ENCODE peak calls at places on chromosomes 3 and 15, in five cellular contexts. A is HCT116, Q is K562, K is HepG2, S is SK-N-SH. O is an unnamed sample.

GRCh38 chr3:155286745-155287144 is 6.7 kb downstream of the STRIT1 start:
- DNase-seq in A (no peak), Q (no peak), K (no peak), S (no peak), O (no peak)

GRCh38 chr15:38414351-38414750 is 39.6 kb upstream of the FAM98B start:
- DNase-seq in A (peak; percentile 23), Q (peak; percentile 14), K (peak; percentile 30), S (peak; percentile 54), O (peak; percentile 50)

GRCh38 chr3:132326251-132326650 is 9.0 kb downstream of the ACP3 start:
- DNase-seq in A (no peak), Q (no peak), K (no peak), S (no peak), O (no peak)

GRCh38 chr3:9069971-9070370 is 106.7 kb upstream of the RAD18 start:
- DNase-seq in A (no peak), Q (no peak), K (no peak), S (no peak), O (no peak)

GRCh38 chr3:141083831-141084624 is 32.9 kb downstream of the SPSB4 start:
- DNase-seq in A (no peak), Q (no peak), K (no peak), S (peak; percentile 51), O (no peak)

GRCh38 chr3:145017959-145018358 is 1046.3 kb downstream of the DIPK2A start:
- DNase-seq in A (no peak), Q (no peak), K (no peak), S (no peak), O (no peak)

GRCh38 chr3:134381048-134381447 is 6.8 kb upstream of the AMOTL2 start:
- DNase-seq in A (no peak), Q (no peak), K (no peak), S (no peak), O (no peak)

GRCh38 chr15:28989896-28990295 is 104.1 kb downstream of the APBA2 start:
- DNase-seq in A (no peak), Q (no peak), K (no peak), S (no peak), O (no peak)

GRCh38 chr3:126548556-126549466 is 9.9 kb downstream of the C3orf22 start:
- DNase-seq in A (no peak), Q (no peak), K (no peak), S (peak; percentile 27), O (no peak)

GRCh38 chr15:39613861-39614260 is 33.0 kb downstream of the THBS1 start:
- DNase-seq in A (no peak), Q (no peak), K (no peak), S (no peak), O (no peak)

GRCh38 chr15:48415036-48415886 is 84.0 kb downstream of the DUT start:
- DNase-seq in A (no peak), Q (no peak), K (peak; percentile 33), S (no peak), O (no peak)

GRCh38 chr3:101042996-101043686 is 49.9 kb upstream of the ABI3BP start:
- DNase-seq in A (no peak), Q (no peak), K (no peak), S (no peak), O (no peak)

GRCh38 chr3:8052599-8053185 is 448.9 kb upstream of the LMCD1 start:
- DNase-seq in A (no peak), Q (no peak), K (no peak), S (no peak), O (no peak)

GRCh38 chr15:101528108-101528916 is 38.8 kb upstream of the PCSK6 start:
- DNase-seq in A (no peak), Q (no peak), K (peak; percentile 97), S (no peak), O (peak; percentile 33)

GRCh38 chr15:40787991-40788390 is 18.2 kb downstream of the C15orf62 start:
- DNase-seq in A (no peak), Q (no peak), K (no peak), S (no peak), O (no peak)

GRCh38 chr3:15040844-15041243 is 24.3 kb downstream of the MRPS25 start:
- DNase-seq in A (no peak), Q (peak; percentile 54), K (no peak), S (no peak), O (no peak)

GRCh38 chr15:45376300-45376928 is 1.9 kb downstream of the GATM start:
- DNase-seq in A (no peak), Q (no peak), K (no peak), S (no peak), O (no peak)

GRCh38 chr15:42549052-42549491 is 434 bp downstream of the HAUS2 start:
- DNase-seq in A (no peak), Q (no peak), K (peak; percentile 12), S (peak; percentile 73), O (no peak)

GRCh38 chr3:10192953-10193691 is 28.4 kb downstream of the IRAK2 start:
- DNase-seq in A (no peak), Q (peak; percentile 53), K (peak; percentile 28), S (peak; percentile 39), O (no peak)

GRCh38 chr3:159762981-159763465 is 225.6 kb upstream of the IL12A start:
- DNase-seq in A (no peak), Q (peak; percentile 11), K (no peak), S (peak; percentile 52), O (no peak)

GRCh38 chr3:172317984-172318383 is 130.3 kb downstream of the GHSR start:
- DNase-seq in A (peak; percentile 46), Q (no peak), K (no peak), S (peak; percentile 53), O (no peak)

GRCh38 chr3:50627407-50628051 is 10.6 kb downstream of the MAPKAPK3 start:
- DNase-seq in A (peak; percentile 88), Q (peak; percentile 25), K (no peak), S (peak; percentile 49), O (no peak)

GRCh38 chr3:99534951-99535704 is 103.3 kb upstream of the COL8A1 start:
- DNase-seq in A (no peak), Q (no peak), K (no peak), S (no peak), O (no peak)

GRCh38 chr15:44596511-44597010 is 59.6 kb downstream of the EIF3J start:
- DNase-seq in A (no peak), Q (no peak), K (no peak), S (no peak), O (no peak)

GRCh38 chr3:13583251-13584180 is 34.6 kb downstream of the FBLN2 start:
- DNase-seq in A (no peak), Q (no peak), K (no peak), S (no peak), O (no peak)
- TF ChIP-seq JUND in A (no peak), Q (no peak), K (no peak), S (no peak), O (no peak)

GRCh38 chr15:25860885-25861866 is 2.0 kb downstream of the ATP10A start:
- DNase-seq in A (no peak), Q (no peak), K (no peak), S (no peak), O (no peak)

GRCh38 chr15:25862469-25863066 is 559 bp downstream of the ATP10A start:
- DNase-seq in A (no peak), Q (no peak), K (no peak), S (no peak), O (peak; percentile 68)

GRCh38 chr15:25863968-25864580 is 947 bp upstream of the ATP10A start:
- DNase-seq in A (no peak), Q (no peak), K (no peak), S (no peak), O (no peak)

GRCh38 chr15:25863067-25863967 is at the start of gene ATP10A:
- DNase-seq in A (no peak), Q (no peak), K (no peak), S (peak; percentile 56), O (peak; percentile 73)

DNA sequence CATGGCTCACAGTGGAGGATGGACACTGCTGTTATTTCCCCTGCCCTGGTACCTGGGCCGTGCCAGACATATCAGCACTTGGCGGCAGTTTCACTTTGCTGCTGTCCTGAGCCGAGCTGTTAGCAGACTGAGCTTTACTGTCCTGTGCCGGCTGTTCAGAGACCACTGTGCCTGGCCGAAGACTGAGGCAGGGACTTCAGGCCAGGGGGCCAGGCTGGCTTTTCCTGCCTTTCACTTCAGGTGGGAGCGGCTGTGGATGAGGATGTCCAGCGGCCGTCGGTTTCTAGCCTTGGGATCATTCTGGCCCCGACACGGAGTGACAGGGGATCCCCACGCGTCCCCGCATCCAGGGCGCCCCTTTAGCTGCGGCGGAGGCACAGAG is 1.0 kb downstream of the ATP10A start:
- DNase-seq in A (no peak), Q (no peak), K (no peak), S (no peak), O (no peak)
- TF ChIP-seq POLR2AphosphoS5 in A (no peak), Q (no peak), K (no peak), S (no peak), O (no peak)

DNA sequence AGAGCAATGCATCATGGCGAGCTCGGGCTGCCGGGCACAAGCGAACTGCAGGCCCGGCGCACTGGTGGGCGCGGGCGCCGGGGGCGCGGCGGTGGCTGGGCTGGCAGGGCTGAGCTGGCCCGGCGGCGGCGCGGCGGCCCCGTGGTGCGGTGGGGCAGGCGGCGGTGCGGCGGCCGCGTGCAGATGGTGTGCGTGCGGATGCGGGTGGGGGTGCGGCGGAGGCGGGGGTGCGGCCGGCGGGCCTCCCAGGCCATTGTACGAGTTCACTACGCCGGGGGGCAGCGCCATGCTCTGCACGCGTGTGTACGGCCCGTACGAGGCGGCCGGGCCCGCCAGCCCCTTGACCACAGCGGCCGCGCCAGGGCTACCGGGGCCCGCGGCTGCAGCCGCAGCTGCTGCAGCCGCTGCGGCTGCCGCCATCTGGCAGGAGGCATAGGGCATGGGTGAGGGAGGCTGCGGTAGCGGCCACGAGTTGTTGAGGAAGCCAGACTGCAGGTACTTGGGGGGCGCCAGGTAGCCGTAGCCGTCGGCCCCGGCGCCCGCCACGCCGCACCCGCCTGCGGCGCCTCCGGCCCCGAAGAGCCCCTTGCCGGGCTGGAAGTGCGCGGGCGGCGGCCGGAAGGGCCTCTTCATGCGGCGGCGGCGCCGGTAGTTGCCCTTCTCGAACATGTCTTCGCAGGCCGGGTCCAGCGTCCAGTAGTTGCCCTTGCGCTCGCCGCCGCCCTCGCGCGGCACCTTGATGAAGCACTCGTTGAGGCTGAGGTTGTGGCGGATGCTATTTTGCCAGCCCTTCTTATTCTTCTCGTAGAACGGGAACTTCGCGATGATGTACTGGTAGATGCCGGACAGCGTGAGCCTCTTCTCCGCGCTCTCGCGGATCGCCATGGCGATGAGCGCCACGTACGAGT is 1.0 kb downstream of the FOXL2 start:
- DNase-seq in A (no peak), Q (peak; percentile 57), K (no peak), S (peak; percentile 79), O (peak; percentile 75)
- TF ChIP-seq JUND in A (no peak), Q (no peak), K (no peak), S (no peak), O (no peak)

GRCh38 chr3:170356596-170357175 is 829 bp upstream of the SKIL start:
- DNase-seq in A (no peak), Q (peak; percentile 93), K (peak; percentile 83), S (no peak), O (peak; percentile 69)

GRCh38 chr3:170357176-170357919 is at the start of gene SKIL:
- DNase-seq in A (peak; percentile 81), Q (peak; percentile 82), K (peak; percentile 82), S (peak; percentile 92), O (no peak)

GRCh38 chr3:170355738-170356595 is 1.5 kb upstream of the SKIL start:
- DNase-seq in A (no peak), Q (peak; percentile 35), K (no peak), S (peak; percentile 41), O (no peak)

GRCh38 chr3:170359178-170359704 is 1.7 kb downstream of the SKIL start:
- DNase-seq in A (no peak), Q (no peak), K (no peak), S (no peak), O (peak; percentile 39)

GRCh38 chr3:170357920-170358854 is 672 bp downstream of the SKIL start:
- DNase-seq in A (no peak), Q (peak; percentile 86), K (peak; percentile 48), S (peak; percentile 81), O (no peak)
- TF ChIP-seq POLR2AphosphoS5 in A (no peak), Q (peak; percentile 48), K (no peak), S (no peak), O (no peak)

O was measured in H1.